ENCODE peak calls at places on chromosomes 12 and 14, in seven cellular contexts. F is ovary, L is H1, J is transverse colon, S is WERI-Rb-1, O is adrenal gland, G is HepG2. Q is an unnamed sample.

GRCh38 chr14:65098586-65098985 is 3.7 kb downstream of the MAX start:
- DNase-seq in L (no peak), O (no peak), F (no peak), G (no peak), J (no peak), S (no peak), Q (peak; percentile 75)

GRCh38 chr14:54564799-54565235 is 2.1 kb upstream of the SAMD4A start:
- DNase-seq in J (no peak), G (peak; percentile 13), F (no peak), L (no peak), S (peak; percentile 11), O (no peak), Q (peak; percentile 85)

GRCh38 chr12:100234166-100234565 is 32.7 kb downstream of the DEPDC4 start:
- DNase-seq in F (no peak), G (no peak), S (no peak), O (peak; percentile 19), J (no peak), L (no peak), Q (peak; percentile 63)

GRCh38 chr12:69274861-69275260 is 35.5 kb downstream of the CPSF6 start:
- DNase-seq in L (no peak), O (no peak), G (no peak), F (no peak), S (no peak), J (no peak), Q (peak; percentile 8)

GRCh38 chr12:63955831-63956685 is 111.6 kb downstream of the SRGAP1 start:
- DNase-seq in O (peak; percentile 51), L (no peak), J (no peak), F (no peak), G (no peak), S (no peak), Q (peak; percentile 96)

GRCh38 chr14:78164226-78164853 is 5.8 kb upstream of the NRXN3 start:
- DNase-seq in O (no peak), S (peak; percentile 76), J (peak; percentile 31), G (peak; percentile 15), F (no peak), L (peak; percentile 82), Q (no peak)

GRCh38 chr14:100369019-100369418 is 45.9 kb downstream of the SLC25A47 start:
- DNase-seq in J (no peak), O (no peak), L (no peak), G (no peak), S (no peak), F (no peak), Q (no peak)

GRCh38 chr14:50319293-50319692 is 7.2 kb downstream of the DMAC2L start:
- DNase-seq in F (no peak), O (no peak), J (no peak), L (no peak), G (no peak), S (no peak), Q (peak; percentile 45)

GRCh38 chr12:51779876-51780275 is 68.6 kb downstream of the FIGNL2 start:
- DNase-seq in S (no peak), O (no peak), L (no peak), F (no peak), G (no peak), J (no peak), Q (no peak)

GRCh38 chr14:103512701-103513611 is 9.7 kb downstream of the CKB start:
- DNase-seq in O (no peak), G (no peak), J (peak; percentile 69), F (peak; percentile 67), L (no peak), S (peak; percentile 69), Q (no peak)

GRCh38 chr12:29591140-29592020 is 93.9 kb upstream of the OVCH1 start:
- DNase-seq in G (no peak), S (no peak), L (peak; percentile 52), J (no peak), F (peak; percentile 24), O (no peak), Q (peak; percentile 68)
- H3K4me3 ChIP-seq in G (no peak overlapping the region), S (no peak overlapping the region), L (no peak overlapping the region), J (no peak overlapping the region), F (no peak overlapping the region), O (no peak overlapping the region), Q (no peak overlapping the region)

DNA sequence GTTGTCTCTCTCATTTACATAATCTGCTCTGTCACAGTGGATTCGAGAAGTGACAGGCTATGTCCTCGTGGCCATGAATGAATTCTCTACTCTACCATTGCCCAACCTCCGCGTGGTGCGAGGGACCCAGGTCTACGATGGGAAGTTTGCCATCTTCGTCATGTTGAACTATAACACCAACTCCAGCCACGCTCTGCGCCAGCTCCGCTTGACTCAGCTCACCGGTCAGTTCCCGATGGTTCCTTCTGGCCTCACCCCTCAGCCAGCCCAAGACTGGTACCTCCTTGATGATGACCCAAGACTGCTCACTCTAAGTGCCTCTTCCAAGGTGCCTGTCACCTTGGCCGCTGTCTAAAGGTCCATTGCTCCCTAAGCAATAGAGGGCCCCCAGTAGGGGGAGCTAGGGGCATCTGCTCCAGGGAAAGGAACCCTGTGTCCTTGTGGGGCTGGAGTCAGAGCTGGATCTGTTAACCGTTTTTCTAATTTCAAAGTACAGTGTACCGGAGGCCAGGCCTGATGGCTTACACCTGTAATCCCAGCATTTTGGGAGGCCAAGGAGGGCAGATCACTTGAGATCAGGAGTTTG is 5.1 kb downstream of the ERBB3 start:
- DNase-seq in S (peak; percentile 60), F (no peak), L (peak; percentile 75), G (no peak), J (peak; percentile 41), O (no peak), Q (peak; percentile 16)
- TF ChIP-seq CTCF in S (peak; percentile 67), F (no peak), L (peak; percentile 80), G (peak; percentile 62), J (no peak), O (peak; percentile 32), Q (peak; percentile 63)

GRCh38 chr12:26120561-26121274 is 4.1 kb downstream of the BHLHE41 start:
- DNase-seq in J (no peak), L (no peak), S (no peak), O (no peak), F (no peak), G (no peak), Q (no peak)
- H3K4me3 ChIP-seq in J (no peak overlapping the region), L (no peak overlapping the region), S (no peak overlapping the region), O (no peak overlapping the region), F (no peak overlapping the region), G (no peak overlapping the region), Q (no peak overlapping the region)

DNA sequence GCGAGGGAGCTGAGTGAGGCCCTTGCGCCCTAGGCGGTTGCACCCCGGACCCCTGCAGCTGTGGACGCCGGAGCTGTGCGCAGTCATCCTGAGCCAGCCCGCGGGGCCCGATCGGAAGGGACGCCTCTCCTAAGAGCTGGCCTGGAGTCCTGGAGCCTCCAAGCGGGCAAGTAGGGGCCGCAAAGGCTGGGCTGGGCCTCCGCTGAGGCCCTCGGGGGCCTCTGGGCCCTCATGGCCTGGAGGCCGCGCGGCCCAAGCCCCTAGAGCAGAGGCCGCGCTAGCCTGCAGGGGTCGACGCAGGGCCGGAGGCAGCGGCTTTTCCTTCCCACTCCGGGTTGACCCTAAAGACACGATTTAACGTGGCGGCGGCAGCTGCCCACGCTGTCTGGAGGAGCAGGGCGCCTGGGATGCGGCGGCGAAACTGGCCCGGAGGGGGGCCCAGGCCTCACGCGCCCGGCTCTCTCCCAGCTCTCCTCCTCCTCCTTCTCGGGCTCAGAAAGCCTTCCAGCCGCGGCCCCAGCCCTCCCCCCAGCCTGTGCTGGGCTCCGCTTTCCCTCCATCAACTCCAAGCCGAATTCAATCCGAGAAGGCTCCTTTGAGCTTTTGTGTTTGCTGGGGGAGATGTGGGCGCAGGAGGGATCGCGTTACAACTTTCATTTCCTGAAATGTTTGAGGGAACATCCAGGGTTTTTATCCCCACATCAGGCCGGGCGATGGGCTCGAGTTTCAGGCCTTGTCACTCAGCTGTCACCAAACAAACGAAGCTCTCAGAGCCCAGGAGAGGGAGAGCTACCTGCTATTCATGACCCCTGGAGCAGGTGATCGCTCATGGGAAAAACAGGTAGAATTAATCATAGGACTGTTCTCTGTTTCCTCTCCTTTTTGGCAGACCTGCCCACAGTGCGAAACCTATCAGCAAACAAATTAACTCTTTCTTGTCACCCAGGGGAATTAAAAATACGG is 11.5 kb downstream of the SIX1 start:
- DNase-seq in J (no peak), L (peak; percentile 82), O (no peak), S (no peak), F (no peak), G (no peak), Q (no peak)
- TF ChIP-seq CTCF in J (no peak), L (peak; percentile 5), O (no peak), S (no peak), F (no peak), G (no peak), Q (no peak)

GRCh38 chr14:89231426-89232113 is 185.5 kb downstream of the FOXN3 start:
- DNase-seq in F (no peak), J (no peak), S (no peak), L (no peak), G (no peak), O (no peak), Q (no peak)
- H3K4me3 ChIP-seq in F (no peak overlapping the region), J (no peak overlapping the region), S (no peak overlapping the region), L (no peak overlapping the region), G (no peak overlapping the region), O (no peak overlapping the region), Q (no peak overlapping the region)